ENCODE peak calls at places on chromosomes 12 and 14, in five cellular contexts. P, M, V, Z and Q are unnamed samples.

GRCh38 chr12:113381237-113381636 is 22.4 kb downstream of the SDS start:
- DNase-seq in P (no peak), M (no peak), V (no peak), Z (no peak), Q (no peak)

GRCh38 chr12:131892711-131893604 is 1.5 kb upstream of the ULK1 start:
- DNase-seq in P (peak), M (no peak), V (peak), Z (no peak), Q (no peak)

GRCh38 chr12:89461190-89461589 is 63.4 kb downstream of the GALNT4 start:
- DNase-seq in P (no peak), M (no peak), V (no peak), Z (no peak), Q (no peak)

GRCh38 chr12:124464062-124464461 is 103.3 kb downstream of the NCOR2 start:
- DNase-seq in P (peak), M (no peak), V (no peak), Z (no peak), Q (no peak)

GRCh38 chr12:131903270-131904255 is 9.1 kb downstream of the ULK1 start:
- DNase-seq in P (no peak), M (no peak), V (no peak), Z (no peak), Q (no peak)

GRCh38 chr12:14058717-14059116 is 77.3 kb upstream of the GRIN2B start:
- DNase-seq in P (no peak), M (no peak), V (no peak), Z (no peak), Q (no peak)

GRCh38 chr14:53126705-53127104 is 26.4 kb downstream of the DDHD1 start:
- DNase-seq in P (no peak), M (no peak), V (no peak), Z (no peak), Q (no peak)

GRCh38 chr12:104632724-104633181 is 176.0 kb downstream of the CHST11 start:
- DNase-seq in P (no peak), M (no peak), V (no peak), Z (no peak), Q (no peak)

GRCh38 chr12:124548854-124549378 is 18.5 kb downstream of the NCOR2 start:
- DNase-seq in P (peak), M (no peak), V (no peak), Z (peak), Q (no peak)

GRCh38 chr12:128267651-128268347 is 829 bp downstream of the TMEM132C start:
- DNase-seq in P (peak), M (no peak), V (no peak), Z (no peak), Q (no peak)

GRCh38 chr12:50059440-50060119 is 2.2 kb downstream of the ASIC1 start:
- DNase-seq in P (no peak), M (no peak), V (no peak), Z (no peak), Q (no peak)

GRCh38 chr14:74922752-74923401 is at the start of gene RPS6KL1:
- DNase-seq in P (peak), M (peak), V (peak), Z (peak), Q (no peak)
- TF ChIP-seq EP300 in P (no peak), M (no peak), V (no peak), Z (no peak), Q (no peak)

DNA sequence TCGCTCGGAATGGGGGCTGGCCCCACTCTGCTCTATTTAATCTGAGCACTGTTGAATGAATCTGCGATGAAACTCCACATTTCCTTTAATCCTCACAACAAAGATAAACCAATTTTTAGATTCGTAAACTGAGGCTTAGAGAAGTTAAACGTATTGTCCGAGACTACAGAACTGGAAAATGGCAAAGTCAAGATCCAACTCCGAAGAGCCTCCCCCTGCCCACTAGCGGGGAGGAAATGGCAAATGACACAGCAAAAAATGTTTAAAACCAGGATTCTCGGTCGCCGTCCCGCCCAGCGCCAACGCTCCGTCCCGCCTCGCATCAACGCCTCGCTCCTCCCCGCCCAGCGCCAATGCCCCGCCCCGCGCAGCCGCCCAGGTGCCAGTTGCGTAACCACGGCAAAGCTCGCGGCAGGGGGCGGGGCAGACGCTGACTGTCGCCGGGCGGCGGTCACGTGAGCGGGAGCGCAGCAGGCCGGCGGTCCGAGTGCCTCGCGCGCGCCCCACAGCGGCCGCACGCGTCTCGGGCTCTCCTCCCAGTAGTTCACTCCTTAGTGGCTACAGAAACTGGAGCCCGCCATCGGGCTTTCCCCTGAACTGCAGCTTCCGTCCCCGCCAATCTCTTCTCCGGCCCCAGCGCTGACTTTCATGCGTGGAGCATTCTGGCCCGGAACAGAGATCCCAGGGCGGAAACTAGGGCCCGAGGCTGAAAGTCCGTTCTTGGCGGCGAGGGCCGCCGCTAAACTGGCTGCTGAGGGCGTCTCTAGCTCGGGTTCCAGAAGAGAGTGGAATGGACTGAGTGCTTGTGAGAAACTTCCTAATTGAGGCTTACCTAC is 13.6 kb upstream of the LRRC23 start:
- DNase-seq in P (peak), M (peak), V (peak), Z (peak), Q (peak)
- TF ChIP-seq POLR2A in P (peak), M (peak), V (peak), Z (peak), Q (peak)

DNA sequence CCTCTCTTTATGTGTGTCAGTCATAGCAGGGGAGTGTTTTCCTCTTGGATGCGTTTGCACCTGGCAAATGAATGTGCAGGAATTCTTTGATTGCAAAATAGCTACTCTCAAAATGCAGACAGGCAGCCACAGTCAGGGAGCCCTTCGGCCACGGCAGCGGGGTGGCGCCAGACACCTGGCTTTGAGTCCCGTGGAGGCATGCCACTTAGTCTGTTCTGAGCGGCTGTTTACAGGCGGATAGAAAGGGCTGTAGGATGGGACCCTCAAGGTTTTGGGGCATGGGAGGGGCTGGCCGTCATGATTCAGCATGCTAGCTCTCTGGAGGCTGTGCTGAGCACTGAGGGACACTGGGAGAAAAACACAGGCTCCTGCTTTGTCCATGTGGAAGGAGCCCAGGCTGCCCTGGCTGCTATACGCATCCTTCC is 117.1 kb downstream of the SLC25A47 start:
- DNase-seq in P (peak), M (peak), V (peak), Z (peak), Q (no peak)
- TF ChIP-seq EP300 in P (no peak), M (no peak), V (no peak), Z (no peak), Q (no peak)

GRCh38 chr14:29757188-29757680 is 170.4 kb downstream of the PRKD1 start:
- DNase-seq in P (no peak), M (no peak), V (no peak), Z (no peak), Q (no peak)
- TF ChIP-seq POLR2A in P (no peak), M (no peak), V (no peak), Z (no peak), Q (no peak)

GRCh38 chr12:20370841-20371240 is 2.5 kb downstream of the PDE3A start:
- DNase-seq in P (no peak), M (no peak), V (no peak), Z (no peak), Q (no peak)
- TF ChIP-seq EP300 in P (no peak), M (no peak), V (no peak), Z (no peak), Q (no peak)

DNA sequence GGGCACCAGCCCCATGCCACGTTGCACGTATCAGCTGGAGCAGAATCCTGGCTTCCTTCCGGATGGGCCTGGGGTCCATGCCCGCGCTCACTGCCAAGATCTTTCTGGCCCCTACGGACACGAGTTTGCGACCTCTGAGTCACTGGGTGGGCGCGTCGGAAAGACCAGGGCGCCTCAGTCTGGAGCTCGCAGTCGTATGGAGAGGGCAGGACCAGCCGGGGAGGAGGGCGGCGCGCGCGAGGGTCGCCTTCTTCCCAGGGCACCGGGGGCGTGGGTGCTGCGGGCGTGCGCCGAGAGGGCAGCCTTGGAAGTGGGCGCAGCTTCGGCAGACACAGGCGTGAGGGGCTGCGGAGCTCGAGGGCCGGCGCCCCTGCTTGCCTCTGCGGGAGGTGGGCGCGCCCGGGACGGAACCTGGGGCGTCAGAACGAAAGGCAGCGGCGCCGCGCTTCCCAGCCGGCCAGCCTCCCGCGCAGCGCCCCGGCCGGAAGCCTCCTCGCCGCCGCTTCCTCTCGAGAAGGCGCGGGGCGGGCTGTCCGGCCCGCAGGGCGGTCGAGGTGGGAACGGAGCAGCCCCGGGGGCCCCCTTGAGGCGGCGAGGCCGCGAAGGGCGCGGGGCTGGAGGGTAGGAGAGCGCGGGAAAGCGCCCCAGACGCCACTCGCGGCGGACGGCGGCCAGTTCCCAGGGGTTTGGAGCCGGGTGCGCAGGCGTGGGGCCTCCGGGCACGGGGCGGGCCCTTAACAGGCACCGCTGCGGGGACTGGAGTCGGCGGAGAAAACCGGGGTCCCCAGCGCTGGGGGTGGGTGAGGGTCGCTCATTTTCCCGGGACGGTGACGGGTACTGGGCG is at the start of gene ARL6IP4:
- DNase-seq in P (peak), M (peak), V (peak), Z (peak), Q (no peak)
- TF ChIP-seq POLR2A in P (peak), M (peak), V (peak), Z (peak), Q (peak)